ENCODE peak calls at places on chromosomes 12 and 14, in seven cellular contexts. O, Y, W, P, M, S and E are unnamed samples.

GRCh38 chr12:26277511-26278246 is 82.3 kb downstream of the SSPN start:
- DNase-seq in O (no peak), Y (no peak), W (no peak), P (no peak), M (no peak), S (peak; percentile 78), E (peak; percentile 56)

GRCh38 chr14:44847910-44848309 is 113.8 kb downstream of the KLHL28 start:
- DNase-seq in O (peak; percentile 25), Y (no peak), W (peak; percentile 7), P (no peak), M (no peak), S (peak; percentile 58), E (no peak)

GRCh38 chr14:21231020-21231652 is 38.1 kb downstream of the HNRNPC start:
- DNase-seq in O (no peak), Y (no peak), W (no peak), P (no peak), M (no peak), S (no peak), E (no peak)

GRCh38 chr14:92711976-92712653 is 36.3 kb downstream of the LGMN start:
- DNase-seq in O (no peak), Y (no peak), W (no peak), P (no peak), M (no peak), S (peak; percentile 39), E (no peak)

GRCh38 chr12:67586951-67587350 is 61.6 kb upstream of the DYRK2 start:
- DNase-seq in O (no peak), Y (no peak), W (no peak), P (no peak), M (no peak), S (no peak), E (no peak)

GRCh38 chr14:91253795-91254323 is 9.4 kb upstream of the GPR68 start:
- DNase-seq in O (no peak), Y (no peak), W (no peak), P (peak; percentile 69), M (no peak), S (no peak), E (no peak)

GRCh38 chr12:42725839-42726238 is 136.3 kb upstream of the PRICKLE1 start:
- DNase-seq in O (peak; percentile 66), Y (peak; percentile 87), W (peak; percentile 73), P (no peak), M (no peak), S (peak; percentile 61), E (peak; percentile 69)

GRCh38 chr12:6181583-6182278 is 18.5 kb upstream of the CD9 start:
- DNase-seq in O (no peak), Y (no peak), W (no peak), P (peak; percentile 49), M (no peak), S (no peak), E (no peak)

GRCh38 chr12:118107026-118107425 is 3.2 kb upstream of the VSIG10 start:
- DNase-seq in O (no peak), Y (no peak), W (no peak), P (no peak), M (no peak), S (no peak), E (no peak)

GRCh38 chr12:99529966-99530365 is 117.6 kb upstream of the GARIN6 start:
- DNase-seq in O (no peak), Y (no peak), W (no peak), P (no peak), M (no peak), S (peak; percentile 9), E (peak; percentile 1)

GRCh38 chr12:94673951-94674570 is 23.7 kb upstream of the TMCC3 start:
- DNase-seq in O (no peak), Y (no peak), W (peak; percentile 21), P (no peak), M (no peak), S (no peak), E (no peak)

GRCh38 chr14:60095781-60096450 is 4.2 kb downstream of the PCNX4 start:
- DNase-seq in O (peak; percentile 78), Y (peak; percentile 59), W (peak; percentile 66), P (no peak), M (no peak), S (peak; percentile 69), E (peak; percentile 88)

GRCh38 chr14:104746951-104747481 is 5.9 kb upstream of the SIVA1 start:
- DNase-seq in O (peak; percentile 92), Y (no peak), W (no peak), P (no peak), M (no peak), S (peak; percentile 61), E (peak; percentile 47)

GRCh38 chr12:39505025-39505424 is 62.1 kb upstream of the KIF21A start:
- DNase-seq in O (peak; percentile 75), Y (no peak), W (no peak), P (no peak), M (no peak), S (no peak), E (no peak)

GRCh38 chr12:51777973-51778372 is 70.5 kb downstream of the FIGNL2 start:
- DNase-seq in O (no peak), Y (no peak), W (no peak), P (no peak), M (no peak), S (no peak), E (no peak)

GRCh38 chr12:11758838-11759509 is 109.5 kb downstream of the ETV6 start:
- DNase-seq in O (no peak), Y (no peak), W (peak; percentile 67), P (no peak), M (no peak), S (no peak), E (peak; percentile 78)

GRCh38 chr12:31590730-31591307 is at the start of gene DENND5B:
- DNase-seq in O (no peak), Y (no peak), W (peak; percentile 76), P (peak; percentile 90), M (peak; percentile 86), S (peak; percentile 62), E (peak; percentile 79)

GRCh38 chr12:123996581-123996980 is 23.6 kb downstream of the ZNF664 start:
- DNase-seq in O (no peak), Y (no peak), W (no peak), P (no peak), M (no peak), S (no peak), E (no peak)

GRCh38 chr14:101086926-101087325 is 183.4 kb upstream of the RTL1 start:
- DNase-seq in O (no peak), Y (no peak), W (no peak), P (no peak), M (no peak), S (no peak), E (no peak)

GRCh38 chr12:49698619-49699545 is 8.3 kb downstream of the FMNL3 start:
- DNase-seq in O (peak; percentile 60), Y (no peak), W (peak; percentile 73), P (peak; percentile 89), M (peak; percentile 33), S (peak; percentile 63), E (peak; percentile 75)

GRCh38 chr12:49693931-49694439 is 13.2 kb downstream of the FMNL3 start:
- DNase-seq in O (no peak), Y (no peak), W (no peak), P (no peak), M (no peak), S (peak; percentile 49), E (no peak)

GRCh38 chr12:49702676-49703228 is 4.5 kb downstream of the FMNL3 start:
- DNase-seq in O (no peak), Y (no peak), W (no peak), P (no peak), M (no peak), S (no peak), E (no peak)

GRCh38 chr12:49702009-49702408 is 5.2 kb downstream of the FMNL3 start:
- DNase-seq in O (no peak), Y (no peak), W (no peak), P (no peak), M (no peak), S (no peak), E (no peak)

DNA sequence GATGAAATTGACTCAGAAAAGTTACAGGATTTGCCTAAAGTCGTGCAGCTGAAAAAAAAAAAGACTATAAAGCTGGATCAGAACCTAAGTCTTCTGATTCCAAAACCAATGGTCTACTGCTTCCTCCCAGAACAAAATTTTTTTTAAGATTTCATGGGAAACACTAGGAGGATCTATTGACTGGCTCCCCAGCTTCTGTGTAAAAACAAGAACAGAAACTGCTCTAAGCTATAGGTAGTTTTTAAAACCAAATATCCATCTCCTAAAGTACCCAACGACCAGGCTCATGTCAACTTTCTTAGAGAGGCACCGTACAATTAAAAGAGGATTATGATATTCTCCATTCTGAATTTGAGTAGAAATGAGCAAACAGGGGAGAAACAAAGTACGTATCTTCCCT is 9.4 kb downstream of the FMNL3 start:
- DNase-seq in O (no peak), Y (no peak), W (no peak), P (no peak), M (no peak), S (no peak), E (no peak)
- H3K4me3 ChIP-seq in O (no peak overlapping the region), Y (no peak overlapping the region), W (no peak overlapping the region), P (no peak overlapping the region), M (no peak overlapping the region), S (no peak overlapping the region), E (no peak overlapping the region)

DNA sequence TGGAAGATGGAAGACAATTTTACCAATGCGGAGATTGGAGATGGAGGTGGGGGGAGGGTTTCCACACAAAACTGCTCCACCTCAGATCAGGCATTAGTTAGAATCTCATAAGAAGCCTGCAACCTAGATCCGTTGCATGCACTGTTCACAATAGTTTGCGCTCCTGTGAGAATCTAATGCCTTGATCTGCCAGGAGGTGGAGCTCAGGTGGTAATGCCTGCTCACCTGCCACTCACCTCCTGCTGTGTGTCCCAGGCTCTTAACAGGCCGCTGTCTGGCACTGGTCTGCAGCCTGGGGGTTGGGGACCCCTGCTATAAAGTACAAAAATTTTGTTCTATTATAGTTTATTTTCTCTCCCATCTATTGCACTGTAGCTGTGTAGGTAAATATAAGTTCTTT is 84.9 kb upstream of the FOXG1 start:
- DNase-seq in O (no peak), Y (no peak), W (no peak), P (peak; percentile 83), M (no peak), S (no peak), E (no peak)
- TF ChIP-seq CTCF in O (peak; percentile 23), Y (no peak), W (no peak), P (peak; percentile 55), M (no peak), S (no peak), E (no peak)

GRCh38 chr14:102544745-102545460 is 35.3 kb upstream of the ANKRD9 start:
- DNase-seq in O (no peak), Y (no peak), W (no peak), P (peak; percentile 84), M (no peak), S (no peak), E (no peak)
- H3K4me3 ChIP-seq in O (peak overlapping the region; percentile 10), Y (no peak overlapping the region), W (no peak overlapping the region), P (no peak overlapping the region), M (no peak overlapping the region), S (no peak overlapping the region), E (no peak overlapping the region)

DNA sequence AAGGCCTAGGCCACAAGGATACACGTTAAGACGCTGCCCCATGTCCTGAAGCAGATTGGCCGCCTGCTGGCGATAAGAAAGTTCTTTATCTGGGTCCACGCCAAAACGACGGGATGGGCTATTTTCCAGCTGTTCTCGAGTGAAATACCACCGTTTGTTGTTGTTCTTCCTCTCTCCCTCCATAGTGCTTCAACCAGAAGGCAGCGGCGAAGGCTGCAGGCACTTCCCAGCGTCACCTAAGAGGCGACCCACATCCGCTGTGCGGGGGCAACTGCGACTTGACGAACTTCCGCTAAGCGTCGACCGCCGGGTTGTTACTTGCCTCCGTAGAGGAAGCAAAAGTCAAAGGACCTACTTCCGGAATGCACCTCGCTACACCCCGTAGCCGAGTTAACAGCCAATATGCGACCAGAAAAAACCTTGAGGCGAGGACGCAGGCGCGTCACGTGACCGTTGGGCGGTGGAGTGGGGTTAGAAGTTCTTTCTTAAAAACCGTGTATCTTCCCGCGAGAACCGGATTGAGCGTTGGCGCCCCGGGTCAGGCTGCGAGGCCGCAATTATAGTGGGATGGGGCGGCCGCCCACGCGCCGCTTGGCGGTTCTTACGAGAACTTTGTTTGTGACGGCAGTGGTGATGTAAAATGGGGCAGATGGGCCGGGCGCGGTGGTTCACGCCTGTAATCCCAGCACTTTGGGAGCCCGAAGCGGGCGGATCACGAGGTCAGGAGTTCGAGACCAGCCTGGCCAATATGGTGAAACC is at the start of gene CCNT1:
- DNase-seq in O (peak; percentile 100), Y (peak; percentile 99), W (peak; percentile 100), P (peak; percentile 100), M (peak; percentile 97), S (peak; percentile 100), E (peak; percentile 100)
- TF ChIP-seq CTCF in O (peak; percentile 52), Y (peak; percentile 54), W (peak; percentile 14), P (peak; percentile 34), M (no peak), S (peak; percentile 43), E (peak; percentile 28)